ENCODE peak calls at places on chromosome 2, in nine cellular contexts. C is spleen, G is T-helper 2 cell, U is NCI-H2081, E is dermis blood vessel endothelial cell, X is A673, S is HepG2, B is psoas muscle, P is HAP-1. L is an unnamed sample.

GRCh38 chr2:10620481-10620880 is 69.3 kb downstream of the NOL10 start:
- DNase-seq in E (no peak), S (no peak), G (no peak), C (no peak), X (no peak), B (no peak), P (no peak), U (no peak), L (no peak)

GRCh38 chr2:15142069-15142689 is 419.0 kb downstream of the NBAS start:
- DNase-seq in S (peak; percentile 18), U (peak; percentile 88), C (peak; percentile 83), G (peak; percentile 63), P (no peak), B (no peak), X (peak; percentile 54), E (peak; percentile 23), L (no peak)

GRCh38 chr2:10931710-10932255 is 20.0 kb downstream of the KCNF1 start:
- DNase-seq in X (no peak), E (no peak), S (no peak), U (no peak), B (peak; percentile 77), G (no peak), C (peak; percentile 59), P (no peak), L (no peak)

GRCh38 chr2:231336700-231337099 is 58.8 kb upstream of the B3GNT7 start:
- DNase-seq in S (no peak), B (no peak), P (no peak), X (no peak), U (no peak), C (no peak), G (no peak), E (no peak), L (no peak)

GRCh38 chr2:128733450-128733849 is 414.8 kb upstream of the HS6ST1 start:
- DNase-seq in U (no peak), P (no peak), C (no peak), B (no peak), E (no peak), S (no peak), X (no peak), G (no peak), L (no peak)

GRCh38 chr2:222518570-222519381 is 94.4 kb downstream of the SGPP2 start:
- DNase-seq in U (no peak), C (no peak), G (no peak), S (no peak), P (no peak), E (no peak), X (peak; percentile 69), B (no peak), L (no peak)

GRCh38 chr2:20521193-20521592 is 74.3 kb downstream of the RHOB start:
- DNase-seq in P (no peak), E (no peak), B (no peak), X (no peak), U (no peak), G (no peak), S (no peak), C (no peak), L (no peak)

GRCh38 chr2:201402651-201403573 is 45.8 kb upstream of the FLACC1 start:
- DNase-seq in C (no peak), G (no peak), B (no peak), S (no peak), P (no peak), U (no peak), X (no peak), E (no peak), L (no peak)

GRCh38 chr2:241774419-241775222 is 2.0 kb upstream of the GAL3ST2 start:
- DNase-seq in E (peak; percentile 33), B (no peak), G (no peak), P (no peak), C (peak; percentile 74), U (peak; percentile 94), S (peak; percentile 79), X (peak; percentile 94), L (peak; percentile 38)

GRCh38 chr2:181742908-181743722 is 62.8 kb upstream of the NEUROD1 start:
- DNase-seq in X (peak; percentile 83), C (no peak), S (peak; percentile 66), U (peak; percentile 55), B (no peak), E (peak; percentile 85), P (peak; percentile 53), G (no peak), L (peak; percentile 32)

GRCh38 chr2:43950383-43951008 is 45.3 kb downstream of the LRPPRC start:
- DNase-seq in C (no peak), E (peak; percentile 70), S (peak; percentile 54), G (no peak), P (peak; percentile 34), B (no peak), X (peak; percentile 62), U (peak; percentile 44), L (no peak)

L was measured in NCI-H1092 treated with DMSO at 0.1 percent for 48 hours.